ENCODE peak calls at places on chromosome 7, in four cellular contexts. E is lower lobe of right lung, F is IMR-90, I is AG10803. R is an unnamed sample.

GRCh38 chr7:33191326-33191725 is 62.0 kb downstream of the BBS9 start:
- DNase-seq in I (no peak), F (no peak), E (no peak), R (no peak)

GRCh38 chr7:117014673-117015133 is 61.4 kb downstream of the ST7 start:
- DNase-seq in F (peak), I (peak), E (peak), R (peak)

GRCh38 chr7:142697270-142697669 is 52.0 kb upstream of the PRSS1 start:
- DNase-seq in F (no peak), I (no peak), E (no peak), R (no peak)

GRCh38 chr7:105808209-105808608 is 68.2 kb downstream of the ATXN7L1 start:
- DNase-seq in E (no peak), I (no peak), F (no peak), R (no peak)

GRCh38 chr7:46568420-46569116 is 647.5 kb upstream of the IGFBP3 start:
- DNase-seq in E (no peak), I (no peak), F (no peak), R (no peak)

GRCh38 chr7:125338110-125338509 is 408.5 kb upstream of the POT1 start:
- DNase-seq in F (no peak), I (no peak), E (no peak), R (no peak)

GRCh38 chr7:18777314-18777713 is 281.8 kb downstream of the HDAC9 start:
- DNase-seq in F (no peak), E (no peak), I (no peak), R (no peak)

GRCh38 chr7:135747366-135747765 is 1.2 kb downstream of the FAM180A start:
- DNase-seq in I (peak), E (no peak), F (no peak), R (no peak)

GRCh38 chr7:100007887-100008286 is 7.5 kb upstream of the ZKSCAN1 start:
- DNase-seq in I (no peak), F (no peak), E (no peak), R (no peak)

GRCh38 chr7:13639416-13639815 is 350.1 kb downstream of the ETV1 start:
- DNase-seq in F (no peak), E (no peak), I (no peak), R (peak)

GRCh38 chr7:25456467-25457171 is 228.3 kb upstream of the NPVF start:
- DNase-seq in E (no peak), F (no peak), I (no peak), R (no peak)

GRCh38 chr7:123259759-123260158 is 60.0 kb upstream of the SLC13A1 start:
- DNase-seq in F (no peak), I (no peak), E (no peak), R (no peak)

GRCh38 chr7:64098-64521 is 128.3 kb upstream of the FAM20C start:
- DNase-seq in F (peak), I (peak), E (peak), R (peak)

GRCh38 chr7:67625257-67625713 is 628.7 kb downstream of the TYW1 start:
- DNase-seq in E (peak), F (peak), I (peak), R (peak)

GRCh38 chr7:63040336-63040735 is 958.3 kb upstream of the ZNF722 start:
- DNase-seq in E (no peak), F (no peak), I (no peak), R (no peak)

GRCh38 chr7:101636822-101637623 is 7.9 kb upstream of the MYL10 start:
- DNase-seq in I (no peak), E (no peak), F (no peak), R (no peak)

GRCh38 chr7:22561356-22561755 is 61.4 kb upstream of the STEAP1B start:
- DNase-seq in F (peak), I (peak), E (peak), R (peak)

GRCh38 chr7:80884511-80885195 is 34.2 kb downstream of the SEMA3C start:
- DNase-seq in F (peak), E (no peak), I (peak), R (no peak)

GRCh38 chr7:55206235-55207029 is 158.7 kb upstream of the LANCL2 start:
- DNase-seq in I (peak), E (no peak), F (peak), R (no peak)

GRCh38 chr7:27103489-27104226 is 1.2 kb upstream of the HOXA2 start:
- DNase-seq in I (no peak), F (peak), E (no peak), R (no peak)

GRCh38 chr7:120583835-120584586 is 273.9 kb downstream of the TSPAN12 start:
- DNase-seq in I (peak), F (peak), E (no peak), R (peak)

GRCh38 chr7:51949726-51950644 is 633.4 kb upstream of the COBL start:
- DNase-seq in E (no peak), I (no peak), F (no peak), R (no peak)

GRCh38 chr7:139576179-139576973 is 52.9 kb downstream of the CLEC2L start:
- DNase-seq in I (no peak), F (no peak), E (no peak), R (no peak)

GRCh38 chr7:31105256-31105950 is 53.3 kb downstream of the ADCYAP1R1 start:
- DNase-seq in E (no peak), I (no peak), F (no peak), R (no peak)

GRCh38 chr7:103718482-103719415 is 270.7 kb downstream of the RELN start:
- DNase-seq in E (no peak), I (peak), F (peak), R (peak)

GRCh38 chr7:141654551-141654950 is 47.4 kb downstream of the DENND11 start:
- DNase-seq in E (no peak), I (peak), F (peak), R (peak)

GRCh38 chr7:131507592-131508331 is 48.7 kb downstream of the PODXL start:
- DNase-seq in E (peak), I (peak), F (peak), R (peak)

GRCh38 chr7:137669706-137670105 is 177.1 kb downstream of the DGKI start:
- DNase-seq in E (no peak), F (peak), I (peak), R (no peak)

GRCh38 chr7:169854-170172 is 22.6 kb upstream of the FAM20C start:
- DNase-seq in I (no peak), E (no peak), F (no peak), R (no peak)

GRCh38 chr7:101300465-101301376 is 20.9 kb downstream of the IFT22 start:
- DNase-seq in F (no peak), E (no peak), I (no peak), R (no peak)

GRCh38 chr7:142855756-142856564 is 1.1 kb downstream of the EPHB6 start:
- DNase-seq in E (peak), I (peak), F (no peak), R (peak)

GRCh38 chr7:132269718-132270117 is 306.6 kb downstream of the PLXNA4 start:
- DNase-seq in F (no peak), I (no peak), E (no peak), R (no peak)

GRCh38 chr7:29115130-29115529 is 31.2 kb downstream of the CPVL start:
- DNase-seq in F (no peak), I (no peak), E (no peak), R (no peak)

GRCh38 chr7:157612009-157612663 is 275.3 kb downstream of the DNAJB6 start:
- DNase-seq in E (no peak), I (no peak), F (no peak), R (no peak)

GRCh38 chr7:128939861-128940410 is 2.2 kb downstream of the IRF5 start:
- DNase-seq in I (no peak), E (peak), F (no peak), R (no peak)
- H3K4me3 ChIP-seq in I (no peak), E (peak), F (no peak), R (no peak)

GRCh38 chr7:64639267-64640001 is 26.5 kb upstream of the ZNF107 start:
- DNase-seq in I (no peak), E (no peak), F (no peak), R (no peak)
- TF ChIP-seq CTCF in I (no peak), E (no peak), F (no peak), R (no peak)

GRCh38 chr7:106870983-106871410 is 5.9 kb downstream of the PIK3CG start:
- DNase-seq in I (peak), F (peak), E (no peak), R (no peak)

GRCh38 chr7:106875508-106875907 is 10.4 kb downstream of the PIK3CG start:
- DNase-seq in E (no peak), I (no peak), F (no peak), R (no peak)

GRCh38 chr7:106870528-106870927 is 5.4 kb downstream of the PIK3CG start:
- DNase-seq in F (no peak), E (no peak), I (no peak), R (no peak)

GRCh38 chr7:106871793-106872571 is 6.9 kb downstream of the PIK3CG start:
- DNase-seq in F (no peak), I (no peak), E (no peak), R (no peak)

GRCh38 chr7:106872763-106873162 is 7.7 kb downstream of the PIK3CG start:
- DNase-seq in F (no peak), E (no peak), I (no peak), R (no peak)
- H3K4me3 ChIP-seq in F (no peak), E (no peak), I (no peak), R (no peak)

DNA sequence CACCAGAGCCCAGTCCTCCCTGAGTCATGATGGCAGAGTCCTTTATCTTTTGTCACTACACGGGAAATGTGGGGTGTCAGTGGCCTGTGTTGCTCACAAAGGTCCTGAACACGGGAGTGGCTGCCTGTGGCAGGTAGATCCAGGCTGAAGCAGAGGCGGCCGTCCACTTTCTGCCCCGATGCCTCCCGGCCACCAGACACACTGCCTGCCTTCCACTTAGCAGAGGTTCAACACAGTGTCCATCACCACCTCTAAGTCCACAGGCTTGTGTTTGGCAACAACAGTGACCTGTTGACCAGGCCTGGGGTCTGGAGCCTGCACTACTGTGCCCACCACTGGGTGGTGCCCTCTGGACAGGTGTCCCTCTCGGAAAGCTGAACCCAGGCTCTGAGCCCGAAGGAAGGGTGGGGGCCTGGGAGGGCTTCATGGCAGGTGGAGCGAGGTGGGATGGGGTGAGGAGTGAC is 49.9 kb upstream of the CAMK2B start:
- DNase-seq in F (no peak), E (no peak), I (no peak), R (no peak)
- TF ChIP-seq CTCF in F (no peak), E (peak), I (no peak), R (no peak)

GRCh38 chr7:40156988-40157387 is 22.2 kb downstream of the SUGCT start:
- DNase-seq in E (no peak), I (no peak), F (no peak), R (no peak)
- H3K4me3 ChIP-seq in E (no peak), I (no peak), F (no peak), R (no peak)

GRCh38 chr7:74570533-74571156 is 86.9 kb upstream of the GTF2I start:
- DNase-seq in F (no peak), I (no peak), E (no peak), R (no peak)

GRCh38 chr7:74572301-74573090 is 85.0 kb upstream of the GTF2I start:
- DNase-seq in I (no peak), F (no peak), E (no peak), R (no peak)

GRCh38 chr7:74575811-74576210 is 81.7 kb upstream of the GTF2I start:
- DNase-seq in F (no peak), E (no peak), I (no peak), R (no peak)

GRCh38 chr7:74573499-74573898 is 84.0 kb upstream of the GTF2I start:
- DNase-seq in I (no peak), E (no peak), F (no peak), R (no peak)

DNA sequence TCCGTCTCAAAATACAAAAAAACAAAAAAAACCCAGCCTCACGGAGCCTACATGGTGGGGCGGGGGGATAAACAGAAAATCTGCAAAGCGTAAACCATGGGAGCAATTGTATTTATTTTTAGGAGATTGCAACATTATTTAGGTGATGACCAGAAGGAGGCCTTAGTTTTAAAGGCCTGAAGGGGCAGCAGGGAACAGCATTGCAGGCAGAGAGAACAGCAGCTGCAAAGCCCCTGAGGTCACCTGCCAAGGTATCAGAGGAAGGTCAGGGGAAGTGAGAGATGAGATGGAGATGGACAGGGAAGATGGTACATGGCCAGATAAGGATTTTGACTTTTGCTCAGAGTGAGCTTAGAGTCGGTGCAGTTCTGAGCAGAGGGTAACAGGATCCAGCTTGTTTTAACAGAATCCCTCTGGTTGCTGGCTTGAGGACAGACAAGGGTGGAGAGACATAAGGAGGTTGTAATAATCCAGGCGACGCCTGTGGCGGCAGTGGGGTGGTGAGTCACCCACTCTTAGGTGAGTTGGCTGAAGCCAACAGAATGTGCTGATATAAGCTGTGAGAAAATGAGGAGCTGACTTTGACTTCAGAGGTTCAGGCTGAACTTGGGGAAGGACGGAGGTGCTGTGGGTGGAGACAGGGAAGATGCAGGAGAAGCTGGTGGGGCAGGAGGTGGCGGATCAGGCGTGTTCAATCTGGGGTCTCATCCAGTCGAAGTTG is 82.3 kb upstream of the GTF2I start:
- DNase-seq in E (no peak), F (peak), I (peak), R (peak)
- TF ChIP-seq CTCF in E (no peak), F (no peak), I (no peak), R (no peak)

GRCh38 chr7:64875258-64875657 is 27.8 kb upstream of the ZNF273 start:
- DNase-seq in E (no peak), I (no peak), F (no peak), R (no peak)

GRCh38 chr7:64875658-64876406 is 27.2 kb upstream of the ZNF273 start:
- DNase-seq in F (no peak), I (no peak), E (no peak), R (no peak)

GRCh38 chr7:64877714-64878610 is 25.1 kb upstream of the ZNF273 start:
- DNase-seq in I (no peak), E (no peak), F (no peak), R (no peak)

GRCh38 chr7:64878684-64879083 is 24.4 kb upstream of the ZNF273 start:
- DNase-seq in E (no peak), F (no peak), I (no peak), R (no peak)

GRCh38 chr7:64876792-64877713 is 26.0 kb upstream of the ZNF273 start:
- DNase-seq in F (no peak), E (peak), I (no peak), R (peak)
- H3K4me3 ChIP-seq in F (no peak), E (peak), I (no peak), R (peak)

DNA sequence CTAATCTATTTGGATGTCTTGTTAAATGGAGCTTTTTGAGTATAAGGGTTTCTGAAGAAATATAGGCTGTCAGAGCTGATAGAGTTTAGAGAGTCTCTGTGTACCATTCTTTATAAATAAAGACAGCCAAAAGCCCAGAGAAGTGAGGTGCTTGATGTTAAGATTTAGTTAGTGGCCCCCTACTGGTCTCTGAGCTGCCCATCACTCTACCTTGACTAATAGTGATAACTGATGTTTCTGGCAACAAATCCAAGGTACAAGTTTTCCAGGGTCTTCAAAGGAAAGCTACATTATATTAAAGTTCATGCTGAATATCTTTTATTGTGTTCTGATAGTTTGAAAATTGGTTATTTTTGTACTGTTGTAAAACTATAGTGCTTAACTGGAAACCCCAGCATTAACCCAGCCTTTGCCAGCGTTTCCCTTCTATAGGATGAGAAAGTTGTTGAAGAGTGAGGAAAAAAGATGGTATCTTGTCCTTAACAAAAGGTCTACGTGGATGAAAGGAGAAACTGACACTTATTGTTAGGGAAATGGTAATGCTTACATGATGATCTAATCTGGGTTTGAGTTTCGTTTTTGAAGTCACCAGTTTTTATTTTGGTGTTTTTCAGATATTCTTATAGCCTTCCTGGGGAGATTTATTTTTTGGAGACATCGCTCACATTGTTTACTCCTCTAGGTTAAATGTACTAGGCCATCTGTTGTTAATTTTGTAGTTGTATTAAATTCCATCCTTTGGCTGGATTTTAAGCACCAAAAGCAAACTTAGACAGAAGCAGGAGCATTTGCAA is 79.0 kb downstream of the AUTS2 start:
- DNase-seq in E (no peak), I (peak), F (no peak), R (no peak)
- TF ChIP-seq CTCF in E (peak), I (peak), F (no peak), R (peak)